ENCODE peak calls at places on chromosomes 13 and 19, in five cellular contexts. P, R, F, S and H are unnamed samples.
A peak's percentile ranks its signal among the peaks of the same experiment; 100 is the strongest.

GRCh38 chr19:50432221-50432626 is 468 bp upstream of the MYBPC2 start:
- DNase-seq in P (no peak), F (no peak), R (no peak), S (no peak), H (no peak)

GRCh38 chr13:30934381-30934780 is 1.9 kb downstream of the TEX26 start:
- DNase-seq in R (no peak), S (no peak), F (no peak), P (no peak), H (peak; percentile 9)

GRCh38 chr19:28014821-28015405 is 1198.0 kb downstream of the UQCRFS1 start:
- DNase-seq in F (no peak), S (no peak), R (no peak), P (no peak), H (peak; percentile 41)

GRCh38 chr19:45641274-45642105 is 2.3 kb upstream of the EML2 start:
- DNase-seq in F (peak; percentile 95), R (peak; percentile 95), S (no peak), P (peak; percentile 86), H (peak; percentile 98)

GRCh38 chr13:29583073-29583785 is 12.3 kb downstream of the SLC7A1 start:
- DNase-seq in S (no peak), P (peak; percentile 31), R (no peak), F (no peak), H (no peak)

GRCh38 chr13:79448413-79448812 is 32.5 kb upstream of the NDFIP2 start:
- DNase-seq in P (no peak), F (no peak), R (no peak), S (no peak), H (peak; percentile 28)

GRCh38 chr13:34738251-34739170 is 203.6 kb upstream of the NBEA start:
- DNase-seq in F (no peak), R (no peak), P (no peak), S (no peak), H (no peak)

GRCh38 chr19:41319500-41320184 is 9.7 kb downstream of the CCDC97 start:
- DNase-seq in R (no peak), P (no peak), F (no peak), S (no peak), H (no peak)

GRCh38 chr19:13843104-13843921 is 33.6 kb upstream of the NANOS3 start:
- DNase-seq in F (no peak), R (peak; percentile 92), S (no peak), P (no peak), H (no peak)

GRCh38 chr19:43290568-43291359 is 21.4 kb upstream of the PSG9 start:
- DNase-seq in S (no peak), R (no peak), P (peak; percentile 3), F (no peak), H (peak; percentile 13)

DNA sequence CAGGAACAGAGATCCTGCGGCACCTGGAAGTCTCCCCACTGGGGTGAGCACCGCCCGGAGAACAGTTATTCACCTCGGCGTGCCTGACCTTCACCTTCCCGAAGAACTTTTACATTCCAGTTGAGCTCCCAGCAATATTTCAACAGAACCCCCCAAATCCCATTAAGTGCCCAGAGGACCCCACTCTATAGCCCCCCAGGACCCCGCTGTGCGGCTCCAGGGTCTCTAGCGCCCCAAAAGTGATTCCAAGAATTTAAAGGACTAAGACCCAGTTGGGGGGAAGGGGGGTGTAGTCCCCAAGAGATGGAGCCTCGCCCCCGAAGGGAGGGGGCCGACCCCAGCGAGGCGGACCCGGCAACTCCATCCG is 480 bp downstream of the GPR108 start:
- DNase-seq in S (no peak), R (no peak), F (no peak), P (no peak), H (no peak)
- TF ChIP-seq CTCF in S (no peak), R (no peak), F (no peak), P (no peak), H (no peak)

DNA sequence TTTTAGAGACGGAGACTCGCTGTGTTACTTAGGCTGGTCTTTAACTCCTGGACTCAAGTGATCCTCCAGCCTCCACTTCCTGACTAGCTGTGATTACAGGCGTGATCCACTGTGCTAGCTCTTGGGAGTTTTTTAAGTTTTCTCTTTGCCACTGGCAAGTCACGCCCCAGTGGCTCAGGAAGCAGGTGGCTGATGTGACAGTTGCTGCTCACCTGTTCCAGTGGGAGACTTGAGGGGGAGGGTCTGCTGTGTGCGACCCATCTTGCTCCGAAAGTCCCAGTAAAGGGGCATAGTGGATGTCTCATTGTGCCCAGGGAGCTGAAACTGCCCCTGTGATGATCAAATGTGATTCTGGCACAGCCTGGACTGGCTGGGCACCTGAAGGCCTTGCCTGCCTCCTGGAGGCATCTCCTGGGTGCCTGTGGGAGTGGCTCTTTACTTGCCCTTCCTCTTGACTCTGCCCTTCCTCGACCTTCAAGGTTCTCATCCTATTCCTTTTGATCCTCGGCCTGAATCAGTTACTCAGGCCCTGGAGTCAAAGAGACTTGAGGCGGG is 7.8 kb downstream of the SMARCA4 start:
- DNase-seq in S (no peak), P (no peak), F (no peak), R (no peak), H (peak; percentile 70)
- TF ChIP-seq CTCF in S (no peak), P (no peak), F (no peak), R (no peak), H (no peak)

DNA sequence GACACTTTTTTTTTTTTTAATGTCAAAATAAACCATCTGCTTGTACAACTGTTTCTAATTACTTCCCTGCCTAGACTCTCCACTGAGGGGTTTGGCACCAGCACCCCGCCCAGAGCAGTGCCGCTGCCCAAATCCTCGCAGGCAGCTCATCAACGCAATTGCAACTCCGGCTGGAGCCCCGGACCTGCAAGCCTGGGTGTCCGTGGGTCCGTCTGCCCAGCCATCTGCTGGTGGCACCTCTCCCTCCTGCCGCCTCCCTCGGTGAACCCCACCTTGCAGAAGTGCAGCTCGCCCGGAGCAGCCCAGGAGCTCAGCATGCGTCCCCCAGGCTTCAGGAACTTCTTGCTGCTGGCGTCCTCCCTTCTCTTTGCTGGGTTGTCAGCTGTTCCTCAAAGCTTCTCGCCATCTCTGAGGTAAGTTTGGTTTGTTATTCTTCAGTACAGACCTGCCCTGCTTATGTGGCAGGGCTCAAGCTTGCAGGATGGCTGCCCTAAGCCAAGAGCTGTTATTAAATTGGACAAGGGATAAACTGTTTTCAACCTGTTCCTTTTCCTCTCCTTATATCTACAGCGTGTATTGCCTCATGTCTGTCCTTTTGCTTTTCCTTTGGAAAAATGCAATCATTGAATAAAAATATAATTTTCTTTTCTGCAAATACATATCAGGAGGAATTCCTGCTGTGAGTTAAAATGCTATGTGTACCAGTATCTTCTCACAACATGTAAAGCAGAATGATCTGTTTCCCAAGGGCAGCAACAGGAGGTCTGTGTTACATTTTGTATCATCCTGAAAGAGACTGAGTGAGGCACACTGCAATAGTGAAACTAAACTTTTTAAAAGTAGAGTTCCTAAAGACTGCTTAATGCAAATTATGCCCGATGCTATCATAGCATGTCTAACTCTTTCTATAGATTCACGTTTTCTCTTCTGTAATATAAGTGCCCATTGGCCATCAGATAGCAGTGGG is at the start of gene ITGBL1:
- DNase-seq in S (no peak), P (no peak), R (no peak), F (no peak), H (peak; percentile 20)
- TF ChIP-seq CTCF in S (no peak), P (no peak), R (no peak), F (no peak), H (no peak)

DNA sequence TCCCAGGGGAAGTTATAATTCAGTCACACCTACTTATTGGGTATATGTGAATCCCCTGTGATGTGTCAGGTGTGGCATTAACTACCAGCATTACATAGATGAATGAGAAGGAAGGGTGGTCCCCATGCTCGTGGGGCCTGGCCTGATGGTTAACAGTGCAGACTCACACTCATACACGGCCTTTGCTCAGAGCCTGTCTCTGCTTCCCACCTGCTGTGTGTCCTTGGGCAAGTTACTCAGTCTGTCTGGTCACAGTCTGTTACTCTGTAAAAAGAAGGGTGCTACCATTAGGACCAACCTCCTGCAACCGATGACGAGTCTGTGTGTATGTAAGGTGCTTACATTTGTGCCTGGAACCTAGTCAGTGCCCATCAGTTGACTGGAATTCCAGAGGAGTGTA is 23.8 kb downstream of the SAFB start:
- DNase-seq in R (no peak), F (no peak), S (no peak), P (no peak), H (no peak)
- TF ChIP-seq CTCF in R (no peak), F (no peak), S (no peak), P (no peak), H (no peak)

GRCh38 chr19:12293771-12294307 is 844 bp downstream of the ZNF44 start:
- DNase-seq in F (peak; percentile 87), R (peak; percentile 46), S (no peak), P (no peak), H (peak; percentile 81)

GRCh38 chr19:12294308-12295158 is at the start of gene ZNF44:
- DNase-seq in F (peak; percentile 97), R (peak; percentile 98), P (peak; percentile 85), S (peak; percentile 84), H (peak; percentile 98)

GRCh38 chr19:12289790-12290065 is 5.0 kb downstream of the ZNF44 start:
- DNase-seq in S (no peak), R (no peak), P (no peak), F (no peak), H (no peak)

DNA sequence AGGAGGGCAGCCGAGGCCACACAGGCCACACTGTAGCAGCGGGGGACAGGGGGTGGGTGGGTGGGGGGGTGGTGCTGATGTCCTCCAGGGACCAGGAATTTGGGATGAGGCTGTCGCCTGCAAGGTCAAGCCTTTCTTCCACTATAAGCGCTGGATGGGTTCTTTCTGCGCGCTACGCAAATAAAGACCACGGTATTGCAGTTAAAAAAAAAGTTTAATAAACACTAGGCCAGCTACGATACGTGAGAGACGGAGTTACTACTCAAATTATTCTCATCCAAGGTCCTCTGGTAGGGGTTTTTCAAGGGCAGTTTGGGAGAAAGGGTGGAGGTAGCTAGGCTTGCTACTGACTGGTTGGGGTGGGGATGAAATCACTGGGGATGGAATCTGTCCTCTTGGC is 508 bp upstream of the ZNF44 start:
- DNase-seq in P (no peak), S (no peak), R (no peak), F (no peak), H (no peak)
- TF ChIP-seq CTCF in P (no peak), S (no peak), R (no peak), F (no peak), H (no peak)

GRCh38 chr13:21538280-21538679 is 65.7 kb downstream of the MICU2 start:
- DNase-seq in F (no peak), P (no peak), R (no peak), S (no peak), H (no peak)
- TF ChIP-seq CTCF in F (no peak), P (no peak), R (no peak), S (no peak), H (no peak)

GRCh38 chr13:47594833-47595232 is 406.2 kb downstream of the SUCLA2 start:
- DNase-seq in R (no peak), S (no peak), P (no peak), F (no peak), H (peak; percentile 18)
- TF ChIP-seq CTCF in R (no peak), S (no peak), P (peak; percentile 26), F (no peak), H (no peak)

GRCh38 chr13:77565635-77566034 is 30.1 kb downstream of the SCEL start:
- DNase-seq in S (no peak), F (peak; percentile 36), R (no peak), P (peak; percentile 6), H (peak; percentile 58)
- TF ChIP-seq CTCF in S (peak; percentile 51), F (no peak), R (no peak), P (peak; percentile 21), H (peak; percentile 57)